ENCODE peak calls at places on chromosomes 11 and 22, in four cellular contexts. S, L, U and O are unnamed samples.

GRCh38 chr11:112856591-112856990 is 104.6 kb upstream of the NCAM1 start:
- DNase-seq in U (no peak), L (no peak), S (no peak), O (no peak)

GRCh38 chr11:34495724-34496377 is 17.7 kb downstream of the ELF5 start:
- DNase-seq in L (no peak), S (no peak), U (no peak), O (no peak)

GRCh38 chr11:73662445-73663157 is 16.2 kb downstream of the PLEKHB1 start:
- DNase-seq in L (no peak), U (no peak), S (no peak), O (no peak)

GRCh38 chr11:129067454-129067853 is 124.7 kb downstream of the ARHGAP32 start:
- DNase-seq in S (no peak), L (no peak), U (no peak), O (no peak)

GRCh38 chr11:67507242-67507890 is 596 bp downstream of the CDK2AP2 start:
- DNase-seq in S (no peak), L (peak), U (peak), O (no peak)

GRCh38 chr11:83862033-83862432 is 575.9 kb upstream of the CCDC90B start:
- DNase-seq in S (no peak), L (no peak), U (no peak), O (no peak)

GRCh38 chr11:130522284-130522961 is 74.0 kb downstream of the ADAMTS15 start:
- DNase-seq in L (peak), U (peak), S (no peak), O (peak)

GRCh38 chr22:50542416-50542927 is 3.2 kb upstream of the KLHDC7B start:
- DNase-seq in L (no peak), U (no peak), S (peak), O (no peak)

GRCh38 chr11:76623171-76623883 is 47.2 kb downstream of the LRRC32 start:
- DNase-seq in L (no peak), U (no peak), S (no peak), O (no peak)

GRCh38 chr11:46252373-46252914 is 25.0 kb upstream of the CREB3L1 start:
- DNase-seq in L (no peak), U (no peak), S (no peak), O (no peak)

GRCh38 chr22:39940757-39941305 is 19.4 kb upstream of the TMA7B start:
- DNase-seq in S (no peak), U (no peak), L (no peak), O (no peak)

GRCh38 chr11:119782673-119783072 is 53.7 kb upstream of the NECTIN1 start:
- DNase-seq in S (no peak), U (peak), L (no peak), O (no peak)

GRCh38 chr11:95035316-95035715 is 10.3 kb downstream of the KDM4E start:
- DNase-seq in L (no peak), S (no peak), U (no peak), O (no peak)

GRCh38 chr22:40006641-40007040 is 11.9 kb downstream of the FAM83F start:
- DNase-seq in L (no peak), S (no peak), U (no peak), O (no peak)

GRCh38 chr11:61739966-61740365 is 12.5 kb upstream of the MYRF start:
- DNase-seq in U (no peak), S (no peak), L (peak), O (no peak)

GRCh38 chr22:37972527-37972926 is 11.8 kb downstream of the SOX10 start:
- DNase-seq in L (no peak), U (no peak), S (no peak), O (no peak)

GRCh38 chr22:38406617-38407016 is 48.4 kb downstream of the KCNJ4 start:
- DNase-seq in U (no peak), L (no peak), S (no peak), O (no peak)

GRCh38 chr22:49240016-49240380 is 587.7 kb downstream of the BRD1 start:
- DNase-seq in S (no peak), L (no peak), U (no peak), O (no peak)

GRCh38 chr11:61512435-61512834 is 3.9 kb downstream of the LRRC10B start:
- DNase-seq in L (no peak), U (no peak), S (no peak), O (no peak)

GRCh38 chr11:19660076-19660475 is 52.6 kb upstream of the NAV2 start:
- DNase-seq in S (peak), U (peak), L (no peak), O (no peak)

GRCh38 chr11:34161812-34162506 is 56.5 kb downstream of the NAT10 start:
- DNase-seq in U (peak), S (no peak), L (no peak), O (no peak)

GRCh38 chr11:126645206-126645605 is 289.7 kb downstream of the ST3GAL4 start:
- DNase-seq in S (no peak), U (no peak), L (no peak), O (no peak)

GRCh38 chr22:38524434-38524833 is 18.3 kb upstream of the DDX17 start:
- DNase-seq in U (no peak), S (no peak), L (no peak), O (no peak)

GRCh38 chr11:61695917-61696316 is 15.7 kb downstream of the DAGLA start:
- DNase-seq in U (no peak), S (peak), L (no peak), O (peak)

GRCh38 chr11:87223816-87224215 is 186.1 kb downstream of the TMEM135 start:
- DNase-seq in U (no peak), S (no peak), L (no peak), O (no peak)

DNA sequence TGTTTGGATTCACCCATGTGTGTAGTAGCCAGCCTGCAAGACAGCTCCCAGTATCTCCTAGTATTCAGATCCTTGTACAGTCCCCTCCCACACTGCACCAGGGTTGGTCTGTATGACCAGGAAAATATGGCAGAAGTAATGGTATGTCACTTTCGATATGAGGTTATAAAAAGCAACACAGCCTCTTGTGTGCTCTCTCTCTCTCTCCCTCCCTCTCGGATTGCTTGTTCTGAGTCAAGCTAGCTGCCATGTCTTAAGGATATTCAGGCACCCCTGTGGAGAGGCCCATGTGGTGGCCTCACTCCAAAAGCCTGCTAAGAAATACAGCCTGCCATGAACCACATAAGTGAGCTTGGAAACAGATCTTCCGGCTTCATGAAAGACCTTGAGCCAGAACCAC is 25.4 kb downstream of the FXYD6 start:
- DNase-seq in U (no peak), L (no peak), S (no peak), O (no peak)
- TF ChIP-seq USF1 in U (no peak), L (no peak), S (no peak), O (no peak)

DNA sequence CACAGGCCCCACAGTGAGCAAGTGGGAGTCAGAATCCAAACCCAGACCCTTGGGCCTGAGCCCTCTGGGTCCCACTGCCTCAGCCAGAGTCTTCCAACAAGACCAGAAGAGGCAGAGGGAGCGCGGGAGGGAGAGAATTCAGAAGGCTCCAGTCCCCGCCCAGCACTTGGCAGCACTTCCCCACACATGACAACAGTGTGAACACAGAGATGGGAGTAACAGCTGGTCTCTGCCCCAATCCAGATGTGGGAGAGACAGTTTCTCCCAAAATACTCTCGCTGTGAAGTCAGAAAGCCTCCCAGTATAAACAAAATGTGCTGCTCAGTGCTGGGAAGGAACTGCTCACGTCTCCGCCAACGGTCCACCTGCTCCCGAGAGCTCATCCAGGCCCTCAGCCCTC is 219.9 kb downstream of the MN1 start:
- DNase-seq in L (no peak), S (no peak), U (no peak), O (no peak)
- TF ChIP-seq USF1 in L (no peak), S (no peak), U (no peak), O (no peak)

DNA sequence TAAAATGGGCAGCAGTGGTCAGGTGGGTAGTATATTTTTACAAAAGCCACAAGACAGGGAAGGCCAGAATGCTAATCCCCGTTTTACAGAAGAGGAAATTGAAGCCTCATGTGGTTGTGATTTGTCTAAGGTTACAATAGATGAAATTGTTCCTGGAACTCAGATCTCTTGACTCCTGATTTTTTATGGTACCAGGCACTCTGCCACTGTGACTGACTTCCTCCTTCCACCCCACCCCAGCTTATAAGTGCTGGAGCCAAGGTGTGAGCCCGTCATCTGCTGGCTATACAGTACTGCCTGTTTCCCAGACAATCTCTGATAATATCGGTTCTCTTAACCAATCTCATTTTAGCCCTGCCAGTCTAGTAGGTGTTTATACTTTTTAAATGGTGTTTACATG is 1.9 kb downstream of the SLC5A1 start:
- DNase-seq in U (no peak), S (no peak), L (no peak), O (peak)
- TF ChIP-seq USF1 in U (no peak), S (no peak), L (no peak), O (no peak)

DNA sequence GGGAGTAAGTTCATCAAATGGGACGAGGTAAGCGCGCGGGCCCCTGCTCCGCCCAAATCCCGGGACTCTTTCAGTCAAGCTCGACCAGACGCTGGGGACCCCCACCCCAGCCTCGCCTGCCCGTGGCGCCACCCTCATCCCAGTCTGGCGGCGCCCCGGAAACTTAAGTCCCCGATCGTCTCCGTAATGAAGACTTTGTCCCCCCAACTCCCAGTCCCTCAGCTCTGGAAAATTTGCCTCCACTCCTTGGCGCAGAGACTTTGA is 324 bp downstream of the PLCB3 start:
- DNase-seq in L (no peak), U (no peak), S (no peak), O (no peak)
- TF ChIP-seq USF1 in L (no peak), U (no peak), S (no peak), O (no peak)

GRCh38 chr22:36143066-36143815 is 17.3 kb downstream of the APOL3 start:
- DNase-seq in L (no peak), S (no peak), U (no peak), O (no peak)
- TF ChIP-seq USF1 in L (no peak), S (no peak), U (no peak), O (no peak)